ENCODE peak calls at places on chromosomes 12 and 14, in four cellular contexts. N, S, Q and I are unnamed samples.

GRCh38 chr12:50597200-50598195 is 92.7 kb downstream of the DIP2B start:
- DNase-seq in N (peak; percentile 81), S (peak; percentile 78), Q (no peak), I (no peak)

GRCh38 chr12:115312901-115313300 is 628.9 kb upstream of the TBX3 start:
- DNase-seq in N (no peak), S (no peak), Q (no peak), I (no peak)

GRCh38 chr12:5138845-5139244 is 95.2 kb downstream of the KCNA5 start:
- DNase-seq in N (no peak), S (no peak), Q (no peak), I (no peak)

GRCh38 chr12:47863985-47864384 is 40.8 kb downstream of the VDR start:
- DNase-seq in N (peak; percentile 41), S (no peak), Q (no peak), I (no peak)

GRCh38 chr12:59173696-59174095 is 253.4 kb upstream of the LRIG3 start:
- DNase-seq in N (no peak), S (no peak), Q (no peak), I (no peak)

GRCh38 chr14:69441948-69442347 is 42.6 kb upstream of the PLEKHD1 start:
- DNase-seq in N (no peak), S (no peak), Q (no peak), I (no peak)

GRCh38 chr12:49626169-49626835 is 2.9 kb downstream of the PRPF40B start:
- DNase-seq in N (no peak), S (peak; percentile 50), Q (no peak), I (no peak)

GRCh38 chr14:101039031-101039754 is 135.7 kb upstream of the RTL1 start:
- DNase-seq in N (no peak), S (no peak), Q (no peak), I (peak; percentile 11)

GRCh38 chr14:100132903-100133510 is 26.4 kb downstream of the DEGS2 start:
- DNase-seq in N (no peak), S (no peak), Q (peak; percentile 18), I (no peak)

GRCh38 chr14:50303744-50304471 is 8.1 kb downstream of the L2HGDH start:
- DNase-seq in N (no peak), S (no peak), Q (peak; percentile 62), I (peak; percentile 25)

GRCh38 chr12:99043319-99043914 is 398.3 kb downstream of the APAF1 start:
- DNase-seq in N (peak; percentile 45), S (peak; percentile 74), Q (peak; percentile 25), I (peak; percentile 58)

GRCh38 chr12:85580562-85581168 is 255.5 kb downstream of the RASSF9 start:
- DNase-seq in N (no peak), S (no peak), Q (no peak), I (no peak)

GRCh38 chr14:58663494-58664111 is 25.8 kb downstream of the DACT1 start:
- DNase-seq in N (peak; percentile 19), S (no peak), Q (no peak), I (no peak)